ENCODE peak calls at places on chromosomes 7 and 10, in seven cellular contexts. Y is HFFc6, T is posterior vena cava, R is NCI-H446 treated with DMSO at 0.1 percent for 48 hours, I is iris pigment epithelial cell, A is activated B cell treated with CpG ODN at 0.5 μM for 24 hours, N is endothelial cell. K is an unnamed sample.

GRCh38 chr7:127689194-127689772 is 37.3 kb downstream of the SND1 start:
- DNase-seq in Y (no peak), T (no peak), R (no peak), I (no peak), A (no peak), N (no peak), K (no peak)

GRCh38 chr10:112832361-112832878 is 117.6 kb upstream of the TCF7L2 start:
- DNase-seq in Y (no peak), T (no peak), R (no peak), I (peak; percentile 38), A (no peak), N (no peak), K (no peak)

GRCh38 chr10:78830062-78830974 is 238.4 kb upstream of the ZMIZ1 start:
- DNase-seq in Y (peak; percentile 54), T (peak; percentile 20), R (no peak), I (peak; percentile 17), A (no peak), N (no peak), K (no peak)

GRCh38 chr7:131502810-131503545 is 53.5 kb downstream of the PODXL start:
- DNase-seq in Y (peak; percentile 56), T (no peak), R (no peak), I (peak; percentile 68), A (no peak), N (no peak), K (peak; percentile 88)

GRCh38 chr7:157854066-157854891 is 517.5 kb downstream of the DNAJB6 start:
- DNase-seq in Y (no peak), T (peak; percentile 93), R (no peak), I (no peak), A (no peak), N (no peak), K (no peak)

GRCh38 chr10:31820096-31820495 is 108.5 kb downstream of the ARHGAP12 start:
- DNase-seq in Y (no peak), T (no peak), R (no peak), I (no peak), A (no peak), N (no peak), K (no peak)

GRCh38 chr7:138001529-138002095 is at the start of gene CREB3L2:
- DNase-seq in Y (peak; percentile 55), T (no peak), R (peak; percentile 17), I (peak; percentile 62), A (peak; percentile 59), N (peak; percentile 69), K (peak; percentile 78)

GRCh38 chr7:81769891-81770818 is at the start of gene HGF:
- DNase-seq in Y (peak; percentile 64), T (peak; percentile 90), R (peak; percentile 77), I (peak; percentile 66), A (no peak), N (no peak), K (peak; percentile 78)

GRCh38 chr10:78335691-78336401 is 302.2 kb downstream of the RPS24 start:
- DNase-seq in Y (peak; percentile 49), T (no peak), R (no peak), I (no peak), A (no peak), N (no peak), K (no peak)

GRCh38 chr7:1418505-1419309 is 40.6 kb downstream of the MICALL2 start:
- DNase-seq in Y (no peak), T (no peak), R (no peak), I (peak; percentile 31), A (no peak), N (no peak), K (peak; percentile 53)

GRCh38 chr10:114857922-114858629 is 36.5 kb downstream of the FHIP2A start:
- DNase-seq in Y (no peak), T (no peak), R (no peak), I (no peak), A (no peak), N (no peak), K (no peak)

GRCh38 chr7:121610243-121610642 is 214.1 kb upstream of the FAM3C start:
- DNase-seq in Y (no peak), T (no peak), R (peak; percentile 28), I (no peak), A (no peak), N (no peak), K (no peak)

GRCh38 chr7:27151945-27152815 is at the start of gene HOXA3:
- DNase-seq in Y (peak; percentile 86), T (peak; percentile 87), R (no peak), I (no peak), A (no peak), N (no peak), K (peak; percentile 10)

K was measured in BE2C.